ENCODE peak calls at places on chromosomes 6 and 20, in seven cellular contexts. N, U, A, J, R, Z and S are unnamed samples.

GRCh38 chr6:32692019-32692418 is 25.6 kb upstream of the HLA-DQB1 start:
- DNase-seq in N (peak; percentile 23), U (no peak), A (no peak), J (no peak), R (peak; percentile 38), Z (peak; percentile 26), S (peak; percentile 28)

GRCh38 chr6:73207221-73207837 is 18.0 kb downstream of the KHDC1L start:
- DNase-seq in N (no peak), U (no peak), A (peak; percentile 1), J (no peak), R (peak; percentile 21), Z (no peak), S (no peak)

GRCh38 chr6:89298680-89299450 is 16.2 kb downstream of the GABRR2 start:
- DNase-seq in N (no peak), U (peak; percentile 70), A (peak; percentile 79), J (no peak), R (peak; percentile 82), Z (peak; percentile 47), S (peak; percentile 42)

GRCh38 chr20:61803416-61803902 is 262.2 kb downstream of the TAF4 start:
- DNase-seq in N (no peak), U (no peak), A (peak; percentile 2), J (no peak), R (no peak), Z (no peak), S (no peak)

GRCh38 chr6:13526718-13527668 is 39.6 kb upstream of the GFOD1 start:
- DNase-seq in N (no peak), U (no peak), A (peak; percentile 78), J (no peak), R (peak; percentile 17), Z (no peak), S (no peak)

GRCh38 chr6:31042801-31043200 is 32.5 kb downstream of the MUC22 start:
- DNase-seq in N (no peak), U (no peak), A (peak; percentile 52), J (no peak), R (peak; percentile 65), Z (no peak), S (no peak)

GRCh38 chr6:31865205-31866118 is 2.8 kb upstream of the NEU1 start:
- DNase-seq in N (no peak), U (no peak), A (no peak), J (no peak), R (peak; percentile 81), Z (no peak), S (no peak)

GRCh38 chr20:53623454-53624206 is 30.0 kb upstream of the ZNF217 start:
- DNase-seq in N (no peak), U (peak; percentile 99), A (peak; percentile 86), J (no peak), R (peak; percentile 94), Z (no peak), S (peak; percentile 46)

GRCh38 chr6:159431750-159432149 is 261.3 kb downstream of the SOD2 start:
- DNase-seq in N (no peak), U (no peak), A (no peak), J (no peak), R (no peak), Z (no peak), S (no peak)

GRCh38 chr20:3811421-3812258 is 8.7 kb upstream of the AP5S1 start:
- DNase-seq in N (peak; percentile 80), U (peak; percentile 98), A (peak; percentile 99), J (peak; percentile 78), R (peak; percentile 99), Z (peak; percentile 91), S (peak; percentile 94)

GRCh38 chr6:129733290-129733689 is 23.3 kb upstream of the ARHGAP18 start:
- DNase-seq in N (no peak), U (no peak), A (no peak), J (no peak), R (no peak), Z (no peak), S (no peak)

GRCh38 chr6:71621918-71622519 is 264.3 kb upstream of the RIMS1 start:
- DNase-seq in N (no peak), U (no peak), A (peak; percentile 28), J (no peak), R (peak; percentile 41), Z (no peak), S (no peak)

GRCh38 chr6:27414300-27414699 is 25.7 kb downstream of the ZNF391 start:
- DNase-seq in N (no peak), U (no peak), A (no peak), J (no peak), R (no peak), Z (no peak), S (no peak)

GRCh38 chr20:13402171-13402760 is 181.2 kb downstream of the ISM1 start:
- DNase-seq in N (no peak), U (no peak), A (no peak), J (no peak), R (no peak), Z (no peak), S (no peak)

GRCh38 chr6:26457796-26458688 is at the start of gene BTN2A1:
- DNase-seq in N (peak; percentile 40), U (peak; percentile 81), A (peak; percentile 95), J (no peak), R (peak; percentile 94), Z (peak; percentile 60), S (peak; percentile 44)

GRCh38 chr20:5870462-5871021 is 79.8 kb downstream of the TRMT6 start:
- DNase-seq in N (no peak), U (no peak), A (no peak), J (no peak), R (no peak), Z (no peak), S (no peak)

GRCh38 chr6:8674088-8674487 is 238.7 kb upstream of the SLC35B3 start:
- DNase-seq in N (no peak), U (no peak), A (no peak), J (no peak), R (no peak), Z (no peak), S (no peak)

GRCh38 chr6:21005816-21006553 is 471.7 kb downstream of the CDKAL1 start:
- DNase-seq in N (no peak), U (peak; percentile 87), A (peak; percentile 9), J (no peak), R (peak; percentile 96), Z (no peak), S (no peak)

GRCh38 chr20:13995086-13995665 is at the start of gene MACROD2:
- DNase-seq in N (no peak), U (peak; percentile 71), A (peak; percentile 96), J (no peak), R (peak; percentile 97), Z (no peak), S (no peak)

GRCh38 chr6:142952614-142953013 is 7.6 kb upstream of the HIVEP2 start:
- DNase-seq in N (no peak), U (no peak), A (no peak), J (no peak), R (no peak), Z (no peak), S (no peak)

GRCh38 chr6:140178550-140179334 is 804.3 kb upstream of the CITED2 start:
- DNase-seq in N (no peak), U (peak; percentile 81), A (peak; percentile 37), J (no peak), R (no peak), Z (no peak), S (no peak)

GRCh38 chr6:89610149-89610642 is 28.4 kb downstream of the LYRM2 start:
- DNase-seq in N (peak; percentile 48), U (no peak), A (peak; percentile 28), J (peak; percentile 60), R (peak; percentile 33), Z (peak; percentile 61), S (peak; percentile 67)

GRCh38 chr20:58868795-58869194 is 16.3 kb downstream of the GNAS start:
- DNase-seq in N (no peak), U (no peak), A (no peak), J (no peak), R (no peak), Z (no peak), S (no peak)

GRCh38 chr6:81023007-81023582 is 729.4 kb downstream of the TENT5A start:
- DNase-seq in N (no peak), U (no peak), A (peak; percentile 6), J (no peak), R (no peak), Z (no peak), S (no peak)

GRCh38 chr20:49813305-49813974 is 812 bp downstream of the SLC9A8 start:
- DNase-seq in N (no peak), U (no peak), A (no peak), J (no peak), R (no peak), Z (no peak), S (no peak)

GRCh38 chr6:42294759-42295158 is 77.1 kb upstream of the MRPS10 start:
- DNase-seq in N (no peak), U (peak; percentile 48), A (peak; percentile 93), J (no peak), R (peak; percentile 95), Z (no peak), S (no peak)

GRCh38 chr6:53044071-53044470 is 21.1 kb upstream of the FBXO9 start:
- DNase-seq in N (no peak), U (no peak), A (peak; percentile 64), J (no peak), R (peak; percentile 44), Z (no peak), S (no peak)

GRCh38 chr6:156686940-156687874 is 90.0 kb upstream of the ARID1B start:
- DNase-seq in N (peak; percentile 59), U (peak; percentile 36), A (peak; percentile 88), J (peak; percentile 44), R (peak; percentile 90), Z (peak; percentile 73), S (peak; percentile 70)

GRCh38 chr6:41583576-41583975 is 37.4 kb downstream of the FOXP4 start:
- DNase-seq in N (no peak), U (no peak), A (peak; percentile 60), J (no peak), R (no peak), Z (no peak), S (no peak)

GRCh38 chr6:52407467-52407866 is 12.7 kb upstream of the EFHC1 start:
- DNase-seq in N (no peak), U (no peak), A (peak; percentile 70), J (no peak), R (peak; percentile 63), Z (no peak), S (no peak)

GRCh38 chr20:38201356-38201755 is 36.3 kb upstream of the TGM2 start:
- DNase-seq in N (no peak), U (no peak), A (peak; percentile 55), J (no peak), R (peak; percentile 85), Z (no peak), S (no peak)

GRCh38 chr20:38393259-38393658 is 41.9 kb downstream of the SNHG17 start:
- DNase-seq in N (no peak), U (no peak), A (no peak), J (no peak), R (no peak), Z (no peak), S (no peak)

GRCh38 chr6:156279306-156279969 is 497.7 kb upstream of the ARID1B start:
- DNase-seq in N (no peak), U (no peak), A (peak; percentile 35), J (no peak), R (no peak), Z (no peak), S (no peak)